ENCODE peak calls at places on chromosomes 3 and 15, in ten cellular contexts. L is heart right ventricle, U is retinal pigment epithelial cell, A is fibroblast of mammary gland, N is fibroblast of pulmonary artery, V is epithelial cell of esophagus, S is WERI-Rb-1, E is endodermal cell, P is lower lobe of right lung, M is mucosa of descending colon. O is an unnamed sample.

GRCh38 chr3:127734181-127734720 is 61.5 kb downstream of the ABTB1 start:
- DNase-seq in M (no peak), V (no peak), L (no peak), N (no peak), P (no peak), E (no peak), U (no peak), S (no peak), A (no peak), O (no peak)

GRCh38 chr15:40501487-40501886 is 30.7 kb downstream of the CHST14 start:
- DNase-seq in P (no peak), V (peak; percentile 85), M (no peak), U (no peak), N (no peak), A (peak; percentile 30), L (no peak), S (no peak), E (no peak), O (no peak)

GRCh38 chr15:64836023-64836536 is 5.6 kb upstream of the PLEKHO2 start:
- DNase-seq in M (no peak), N (no peak), P (no peak), A (no peak), V (no peak), U (no peak), E (no peak), S (no peak), L (no peak), O (no peak)

GRCh38 chr3:138173769-138174420 is 826 bp downstream of the DBR1 start:
- DNase-seq in M (no peak), A (peak; percentile 3), P (no peak), V (peak; percentile 3), U (no peak), N (no peak), S (no peak), E (no peak), L (no peak), O (no peak)

GRCh38 chr3:3084890-3085289 is 25.3 kb downstream of the IL5RA start:
- DNase-seq in S (no peak), E (no peak), V (no peak), P (no peak), A (no peak), U (no peak), M (no peak), N (no peak), L (no peak), O (no peak)

GRCh38 chr15:28132524-28133275 is 33.6 kb upstream of the OCA2 start:
- DNase-seq in P (no peak), V (no peak), N (peak; percentile 29), U (no peak), M (no peak), A (peak; percentile 72), E (no peak), S (no peak), L (no peak), O (no peak)

GRCh38 chr3:65713016-65713415 is 325.7 kb downstream of the MAGI1 start:
- DNase-seq in V (no peak), A (peak; percentile 47), L (no peak), N (peak; percentile 74), M (no peak), U (peak; percentile 30), S (no peak), P (no peak), E (peak; percentile 57), O (peak; percentile 86)

GRCh38 chr3:141905129-141905528 is 28.7 kb downstream of the ATP1B3 start:
- DNase-seq in V (no peak), L (no peak), P (no peak), U (no peak), N (peak; percentile 56), E (no peak), S (no peak), M (no peak), A (peak; percentile 30), O (no peak)

GRCh38 chr15:73225358-73226015 is 143.3 kb downstream of the HCN4 start:
- DNase-seq in L (no peak), P (no peak), A (no peak), M (peak; percentile 84), V (peak; percentile 42), S (no peak), U (no peak), E (peak; percentile 70), N (no peak), O (no peak)

GRCh38 chr15:51212909-51213308 is 118.2 kb upstream of the TNFAIP8L3 start:
- DNase-seq in N (no peak), P (no peak), E (no peak), V (no peak), S (no peak), L (no peak), M (no peak), U (no peak), A (no peak), O (no peak)

GRCh38 chr15:50873935-50874353 is 34.5 kb upstream of the AP4E1 start:
- DNase-seq in U (no peak), A (no peak), N (no peak), S (no peak), P (no peak), V (no peak), L (no peak), E (no peak), M (no peak), O (no peak)

GRCh38 chr3:71994203-71994602 is 209.3 kb upstream of the PROK2 start:
- DNase-seq in N (no peak), E (no peak), A (no peak), S (no peak), U (no peak), M (no peak), L (no peak), P (no peak), V (no peak), O (no peak)

GRCh38 chr3:113234688-113235260 is 23.4 kb downstream of the BOC start:
- DNase-seq in L (no peak), S (no peak), M (no peak), A (peak; percentile 44), E (no peak), U (no peak), P (no peak), V (no peak), N (peak; percentile 24), O (no peak)

GRCh38 chr3:19489936-19490335 is 341.6 kb downstream of the KCNH8 start:
- DNase-seq in U (no peak), N (no peak), E (peak; percentile 50), V (no peak), L (no peak), P (no peak), A (no peak), M (no peak), S (peak; percentile 64), O (no peak)

DNA sequence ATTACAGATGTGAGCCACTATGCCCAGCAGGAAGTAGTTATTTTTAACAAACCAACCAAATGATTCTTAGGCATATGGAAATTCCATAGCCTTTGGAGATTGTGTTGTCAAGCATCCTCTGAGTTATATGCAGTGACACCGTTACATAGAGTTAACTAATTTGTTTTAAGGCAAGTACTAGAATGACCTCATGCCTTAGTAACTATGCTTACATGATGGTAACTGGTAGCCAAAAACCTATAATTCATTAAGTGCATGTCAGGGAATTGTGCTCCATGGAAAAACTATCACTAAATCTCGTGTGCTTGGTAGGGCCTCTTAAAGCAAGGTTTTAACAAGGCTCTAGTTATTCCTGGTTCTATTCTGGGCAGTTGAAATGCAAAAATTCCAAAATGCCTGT is 392.9 kb downstream of the TUSC7 start:
- DNase-seq in L (no peak), P (no peak), A (no peak), V (no peak), S (no peak), M (no peak), U (no peak), E (no peak), N (no peak), O (no peak)
- TF ChIP-seq CTCF in L (no peak), P (no peak), A (no peak), V (no peak), S (no peak), M (no peak), U (no peak), E (no peak), N (no peak), O (no peak)

GRCh38 chr15:48283361-48284157 is 47.7 kb upstream of the DUT start:
- DNase-seq in L (no peak), N (peak; percentile 3), E (no peak), A (no peak), S (peak; percentile 46), M (no peak), P (no peak), V (no peak), U (peak; percentile 76), O (no peak)

GRCh38 chr15:48282186-48282585 is 49.0 kb upstream of the DUT start:
- DNase-seq in M (no peak), S (no peak), V (no peak), P (no peak), U (peak; percentile 26), N (peak; percentile 18), L (no peak), A (no peak), E (no peak), O (no peak)

GRCh38 chr15:48279608-48280007 is 51.6 kb upstream of the DUT start:
- DNase-seq in M (no peak), S (peak; percentile 29), E (no peak), U (no peak), A (no peak), P (no peak), V (no peak), L (no peak), N (no peak), O (no peak)

GRCh38 chr15:48281674-48282073 is 49.6 kb upstream of the DUT start:
- DNase-seq in E (no peak), A (no peak), L (no peak), U (no peak), N (no peak), M (no peak), S (no peak), P (no peak), V (no peak), O (no peak)

GRCh38 chr15:48285329-48286214 is 45.7 kb upstream of the DUT start:
- DNase-seq in E (peak; percentile 84), P (no peak), V (peak; percentile 77), S (peak; percentile 56), U (peak; percentile 42), A (peak; percentile 86), M (no peak), N (peak; percentile 88), L (peak; percentile 61), O (peak; percentile 47)
- H3K4me3 ChIP-seq in E (no peak overlapping the region), P (no peak overlapping the region), V (no peak overlapping the region), S (peak overlapping the region; percentile 29), U (peak overlapping the region; percentile 28), A (peak overlapping the region; percentile 28), M (no peak overlapping the region), N (peak overlapping the region; percentile 43), L (no peak overlapping the region), O (no peak overlapping the region)

DNA sequence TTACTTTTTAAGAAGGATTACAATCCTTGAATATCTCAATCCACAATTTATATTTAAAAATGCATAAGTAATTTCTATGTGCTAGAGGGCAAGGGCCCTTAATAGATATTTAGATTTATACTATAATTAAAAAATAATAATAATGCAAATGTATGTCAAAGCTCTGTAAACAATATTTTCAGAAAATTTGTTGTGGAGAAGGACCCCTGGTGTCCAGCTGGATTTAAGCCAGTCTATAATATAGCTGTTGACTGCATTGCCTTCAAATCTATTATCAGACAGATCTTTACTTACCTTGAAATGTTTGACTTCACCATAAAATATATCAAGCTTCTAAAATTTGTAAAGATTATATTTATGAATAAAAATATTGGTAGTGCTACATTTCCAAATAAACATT is 65.6 kb downstream of the ZBTB20 start:
- DNase-seq in P (no peak), E (no peak), S (no peak), A (no peak), V (no peak), U (no peak), M (no peak), N (no peak), L (no peak), O (no peak)
- TF ChIP-seq CTCF in P (no peak), E (peak; percentile 34), S (no peak), A (no peak), V (no peak), U (peak; percentile 11), M (no peak), N (no peak), L (no peak), O (no peak)

GRCh38 chr15:70241031-70241430 is 143.3 kb upstream of the TLE3 start:
- DNase-seq in E (peak; percentile 13), S (no peak), N (no peak), U (no peak), A (no peak), M (no peak), L (no peak), P (no peak), V (no peak), O (no peak)
- H3K4me3 ChIP-seq in E (no peak overlapping the region), S (no peak overlapping the region), N (no peak overlapping the region), U (no peak overlapping the region), A (no peak overlapping the region), M (no peak overlapping the region), L (no peak overlapping the region), P (no peak overlapping the region), V (no peak overlapping the region), O (no peak overlapping the region)